ENCODE peak calls at places on chromosomes 7 and 10, in eight cellular contexts. W, V, T, C, B, P, Q and R are unnamed samples.

GRCh38 chr7:1122832-1123501 is 35.1 kb downstream of the GPER1 start:
- DNase-seq in P (no peak), W (no peak), Q (no peak), C (no peak), V (peak), T (no peak), B (no peak), R (no peak)

GRCh38 chr7:130493275-130493868 is 1.5 kb downstream of the MEST start:
- DNase-seq in T (no peak), V (no peak), Q (no peak), C (no peak), W (no peak), B (peak), P (no peak), R (no peak)

GRCh38 chr10:98302711-98303365 is 34.8 kb upstream of the LOXL4 start:
- DNase-seq in Q (no peak), V (no peak), W (peak), P (no peak), B (no peak), T (no peak), C (no peak), R (no peak)

GRCh38 chr10:110637558-110638053 is 6.5 kb upstream of the RBM20 start:
- DNase-seq in T (no peak), P (peak), C (no peak), B (peak), V (no peak), Q (peak), W (no peak), R (no peak)

GRCh38 chr10:70126700-70127395 is 5.8 kb downstream of the AIFM2 start:
- DNase-seq in C (no peak), W (no peak), Q (no peak), T (no peak), B (no peak), V (no peak), P (no peak), R (no peak)

GRCh38 chr7:78499283-78499682 is 700.7 kb downstream of the PHTF2 start:
- DNase-seq in B (no peak), V (no peak), W (no peak), P (no peak), T (no peak), Q (no peak), C (peak), R (no peak)

GRCh38 chr10:122113161-122113944 is 124.4 kb downstream of the TACC2 start:
- DNase-seq in P (peak), W (peak), T (peak), B (peak), V (peak), C (no peak), Q (peak), R (no peak)

GRCh38 chr7:76337147-76337546 is 21.6 kb downstream of the YWHAG start:
- DNase-seq in C (no peak), B (no peak), V (no peak), P (no peak), Q (no peak), T (no peak), W (no peak), R (no peak)

GRCh38 chr7:2876031-2876862 is 32.1 kb upstream of the GNA12 start:
- DNase-seq in T (peak), C (peak), W (no peak), P (no peak), V (no peak), B (no peak), Q (no peak), R (no peak)

GRCh38 chr7:1829111-1829510 is 159.0 kb downstream of the ELFN1 start:
- DNase-seq in T (no peak), B (no peak), W (no peak), Q (no peak), C (no peak), V (no peak), P (no peak), R (no peak)

GRCh38 chr7:1564603-1565022 is 5.2 kb downstream of the PSMG3 start:
- DNase-seq in Q (no peak), C (peak), W (no peak), T (no peak), V (no peak), P (no peak), B (no peak), R (no peak)

GRCh38 chr7:31437466-31437865 is 76.4 kb upstream of the ITPRID1 start:
- DNase-seq in B (no peak), Q (no peak), P (no peak), W (no peak), T (no peak), V (no peak), C (no peak), R (no peak)

GRCh38 chr10:18523025-18523424 is 128.4 kb downstream of the NSUN6 start:
- DNase-seq in P (no peak), W (no peak), C (no peak), T (no peak), Q (no peak), B (no peak), V (no peak), R (no peak)

GRCh38 chr7:152760384-152761115 is 998 bp downstream of the ACTR3B start:
- DNase-seq in C (peak), Q (no peak), V (no peak), T (peak), P (no peak), W (no peak), B (no peak), R (no peak)

GRCh38 chr10:37704566-37704965 is 152.8 kb downstream of the ZNF248 start:
- DNase-seq in T (no peak), P (no peak), C (no peak), Q (no peak), W (no peak), B (no peak), V (no peak), R (no peak)

GRCh38 chr7:47968852-47969774 is 10.3 kb downstream of the HUS1 start:
- DNase-seq in C (peak), V (peak), B (peak), P (peak), T (peak), W (peak), Q (peak), R (peak)

GRCh38 chr10:103757531-103758293 is 97.7 kb downstream of the SH3PXD2A start:
- DNase-seq in C (peak), P (no peak), W (no peak), Q (peak), T (peak), V (peak), B (no peak), R (peak)

GRCh38 chr10:69696073-69696731 is 66.2 kb downstream of the FAM241B start:
- DNase-seq in W (peak), V (no peak), Q (no peak), C (peak), P (no peak), T (peak), B (peak), R (peak)

GRCh38 chr7:18570890-18571478 is 75.4 kb downstream of the HDAC9 start:
- DNase-seq in P (peak), W (peak), B (peak), Q (no peak), T (peak), V (no peak), C (peak), R (peak)

GRCh38 chr10:101566333-101567164 is 21.5 kb downstream of the POLL start:
- DNase-seq in P (peak), C (no peak), B (peak), V (no peak), T (no peak), W (no peak), Q (peak), R (no peak)

GRCh38 chr7:157612664-157613561 is 276.1 kb downstream of the DNAJB6 start:
- DNase-seq in C (no peak), B (peak), W (no peak), Q (no peak), P (no peak), T (peak), V (peak), R (no peak)

GRCh38 chr7:17638727-17639126 is 301.6 kb downstream of the SNX13 start:
- DNase-seq in C (peak), V (no peak), Q (peak), W (no peak), T (no peak), P (peak), B (peak), R (no peak)

GRCh38 chr7:65379318-65379717 is 5.7 kb downstream of the ZNF92 start:
- DNase-seq in B (no peak), T (no peak), W (no peak), C (peak), P (no peak), V (no peak), Q (no peak), R (no peak)

GRCh38 chr10:37992083-37992482 is 15.6 kb upstream of the ZNF25 start:
- DNase-seq in W (no peak), C (no peak), Q (peak), V (no peak), T (no peak), P (no peak), B (no peak), R (no peak)

GRCh38 chr10:22852712-22853353 is 75.0 kb upstream of the ARMC3 start:
- DNase-seq in P (no peak), W (no peak), C (no peak), V (no peak), Q (no peak), B (no peak), T (no peak), R (no peak)

GRCh38 chr10:22851865-22852239 is 76.0 kb upstream of the ARMC3 start:
- DNase-seq in W (no peak), V (no peak), B (no peak), P (no peak), T (no peak), C (no peak), Q (no peak), R (no peak)

GRCh38 chr10:22853906-22854447 is 73.9 kb upstream of the ARMC3 start:
- DNase-seq in C (no peak), T (no peak), V (no peak), Q (no peak), W (no peak), B (no peak), P (no peak), R (no peak)

GRCh38 chr10:22856444-22857074 is 71.3 kb upstream of the ARMC3 start:
- DNase-seq in B (no peak), C (no peak), T (no peak), V (no peak), P (no peak), W (no peak), Q (no peak), R (no peak)

DNA sequence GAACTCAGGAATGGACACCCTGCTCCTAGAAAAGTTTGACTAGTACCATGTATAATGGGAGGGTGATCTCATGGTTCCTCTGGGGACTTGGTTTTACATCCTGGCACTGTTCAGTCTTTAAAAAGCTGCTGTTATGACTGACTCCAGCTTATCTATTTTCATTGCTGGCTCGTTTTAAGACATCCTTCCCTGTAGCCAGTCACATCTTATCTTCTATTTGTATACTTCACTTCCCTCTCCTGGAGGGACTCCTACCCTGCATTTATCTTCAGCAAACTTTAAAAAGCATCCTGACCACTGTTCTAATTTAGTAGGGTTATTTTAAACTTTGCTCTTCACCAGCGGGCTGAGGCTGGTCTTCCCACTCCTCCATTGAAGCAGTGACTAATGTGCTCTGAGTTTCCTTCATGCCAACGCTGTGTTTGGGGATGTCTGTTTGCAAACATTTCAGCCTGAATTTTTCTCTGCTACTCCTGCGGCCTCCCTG is 72.9 kb upstream of the ARMC3 start:
- DNase-seq in C (no peak), T (no peak), Q (no peak), W (no peak), V (no peak), B (no peak), P (no peak), R (no peak)
- TF ChIP-seq CTCF in C (no peak), T (no peak), Q (no peak), W (no peak), V (peak), B (no peak), P (no peak), R (no peak)

DNA sequence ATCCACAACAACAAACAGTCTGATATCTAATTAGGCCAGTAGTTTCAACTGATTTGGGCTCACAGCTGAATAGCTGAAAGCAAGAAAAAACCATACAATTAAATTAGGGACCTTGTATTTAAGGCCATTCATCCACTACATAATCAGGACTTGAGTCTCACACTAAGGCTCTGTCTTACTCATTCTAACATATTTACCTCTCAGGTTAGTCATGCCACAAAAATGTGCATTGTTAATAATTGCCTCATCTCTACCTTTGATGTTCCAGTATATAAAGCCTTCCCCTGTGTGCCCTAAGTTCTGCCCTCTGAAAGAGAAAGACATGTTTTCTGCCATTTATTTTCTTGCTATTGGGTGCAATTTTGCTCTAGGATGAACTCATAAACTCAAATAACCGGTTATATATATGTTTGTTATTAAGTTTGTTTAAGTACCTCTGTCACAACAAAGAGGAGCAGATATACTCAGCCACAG is 5.3 kb upstream of the C1GALT1 start:
- DNase-seq in Q (no peak), P (no peak), T (peak), V (no peak), C (peak), W (peak), B (peak), R (no peak)
- H3K4me3 ChIP-seq in Q (no peak), P (no peak), T (no peak), V (no peak), C (no peak), W (peak), B (no peak), R (no peak)

GRCh38 chr10:36608251-36608650 is 517.1 kb upstream of the ANKRD30A start:
- DNase-seq in T (no peak), V (no peak), P (no peak), C (no peak), B (no peak), W (no peak), Q (no peak), R (no peak)
- TF ChIP-seq CTCF in T (no peak), V (no peak), P (no peak), C (no peak), B (no peak), W (no peak), Q (no peak), R (no peak)

GRCh38 chr7:41315764-41316163 is 387.1 kb downstream of the INHBA start:
- DNase-seq in B (peak), W (no peak), P (no peak), Q (peak), V (no peak), C (no peak), T (no peak), R (no peak)

GRCh38 chr7:41312235-41312634 is 390.7 kb downstream of the INHBA start:
- DNase-seq in T (no peak), W (no peak), B (no peak), C (no peak), V (no peak), Q (no peak), P (no peak), R (no peak)

GRCh38 chr7:41316410-41316809 is 386.5 kb downstream of the INHBA start:
- DNase-seq in Q (no peak), B (no peak), V (no peak), C (no peak), P (no peak), T (no peak), W (no peak), R (no peak)

GRCh38 chr7:41313171-41313570 is 389.7 kb downstream of the INHBA start:
- DNase-seq in T (peak), P (no peak), V (no peak), W (no peak), B (no peak), Q (no peak), C (peak), R (no peak)

GRCh38 chr7:41311301-41311700 is 391.6 kb downstream of the INHBA start:
- DNase-seq in C (no peak), V (no peak), Q (no peak), P (no peak), W (no peak), T (no peak), B (no peak), R (no peak)
- H3K4me3 ChIP-seq in C (no peak), V (no peak), Q (no peak), P (no peak), W (no peak), T (no peak), B (no peak), R (no peak)